ENCODE peak calls at places on chromosomes 1 and 21, in ten cellular contexts. C is stomach; E is activated CD8-positive, alpha-beta T cell treated with anti-CD3 and anti-CD28 coated beads for 36 hours; T is mucosa of descending colon; D is Peyer's patch; P is progenitor cell of endocrine pancreas; B is GM06990; Y is CD4-positive, alpha-beta T cell; X is retinal pigment epithelial cell; H is astrocyte. K is an unnamed sample.

GRCh38 chr21:15332572-15332971 is 267.8 kb upstream of the NRIP1 start:
- DNase-seq in D (no peak), Y (no peak), T (no peak), E (no peak), X (no peak), B (no peak), P (no peak), H (no peak), C (no peak), K (no peak)

GRCh38 chr1:33378524-33378923 is 52.4 kb downstream of the PHC2 start:
- DNase-seq in B (no peak), T (no peak), D (no peak), P (no peak), E (no peak), C (no peak), X (no peak), H (no peak), Y (no peak), K (no peak)

GRCh38 chr1:114286179-114286578 is 132.5 kb upstream of the SYT6 start:
- DNase-seq in C (no peak), T (no peak), B (no peak), P (no peak), X (no peak), D (no peak), E (no peak), H (peak), Y (no peak), K (no peak)

GRCh38 chr1:153728305-153729066 is 636 bp downstream of the INTS3 start:
- DNase-seq in C (no peak), T (peak), P (peak), D (no peak), H (peak), Y (peak), B (no peak), E (peak), X (no peak), K (peak)

GRCh38 chr1:94801919-94802546 is 18.1 kb upstream of the SLC44A3 start:
- DNase-seq in D (no peak), T (peak), P (no peak), C (no peak), E (no peak), Y (no peak), H (peak), X (peak), B (no peak), K (peak)

GRCh38 chr1:198359024-198359653 is 181.3 kb downstream of the ATP6V1G3 start:
- DNase-seq in E (no peak), D (no peak), C (no peak), B (no peak), Y (no peak), X (no peak), P (no peak), H (no peak), T (no peak), K (no peak)

GRCh38 chr1:185926562-185926961 is 192.4 kb downstream of the HMCN1 start:
- DNase-seq in H (no peak), X (peak), Y (no peak), T (no peak), E (no peak), D (no peak), C (no peak), B (no peak), P (no peak), K (no peak)

GRCh38 chr1:62810420-62811274 is 26.7 kb downstream of the ATG4C start:
- DNase-seq in T (no peak), D (no peak), P (no peak), H (no peak), C (no peak), E (no peak), Y (no peak), B (peak), X (no peak), K (no peak)

GRCh38 chr1:198686069-198686728 is 47.4 kb downstream of the PTPRC start:
- DNase-seq in Y (no peak), C (no peak), D (no peak), T (no peak), X (no peak), E (no peak), B (no peak), P (no peak), H (peak), K (peak)

GRCh38 chr1:35452086-35452485 is 105.1 kb downstream of the KIAA0319L start:
- DNase-seq in X (peak), B (no peak), H (no peak), T (no peak), P (no peak), C (peak), D (no peak), E (no peak), Y (no peak), K (peak)

GRCh38 chr1:16155537-16156410 is at the start of gene EPHA2:
- DNase-seq in Y (no peak), C (peak), B (no peak), X (no peak), D (peak), E (no peak), T (peak), P (peak), H (peak), K (peak)

GRCh38 chr1:212586429-212587303 is 21.9 kb upstream of the ATF3 start:
- DNase-seq in T (no peak), B (peak), E (no peak), Y (no peak), X (no peak), C (no peak), P (no peak), H (no peak), D (no peak), K (no peak)

GRCh38 chr1:107390076-107390420 is 249.2 kb downstream of the NTNG1 start:
- DNase-seq in E (no peak), C (no peak), H (no peak), D (no peak), Y (no peak), T (no peak), B (no peak), P (no peak), X (no peak), K (no peak)

GRCh38 chr1:75723989-75724471 is 479 bp upstream of the ACADM start:
- DNase-seq in D (peak), E (peak), H (peak), P (peak), C (peak), T (peak), B (no peak), X (no peak), Y (peak), K (peak)

GRCh38 chr1:185733818-185734709 is at the start of gene HMCN1:
- DNase-seq in Y (no peak), T (peak), D (no peak), E (peak), C (peak), H (peak), B (peak), X (no peak), P (peak), K (peak)

GRCh38 chr1:200644021-200644420 is 23.5 kb upstream of the KIF14 start:
- DNase-seq in X (no peak), P (no peak), T (no peak), C (no peak), B (no peak), H (no peak), D (no peak), E (no peak), Y (no peak), K (no peak)

GRCh38 chr1:6785721-6786505 is 659 bp downstream of the CAMTA1 start:
- DNase-seq in E (peak), Y (no peak), X (no peak), T (peak), C (peak), D (peak), B (peak), H (no peak), P (peak), K (no peak)

GRCh38 chr1:3021233-3021671 is at the start of gene ACTRT2:
- DNase-seq in C (no peak), P (no peak), T (no peak), H (no peak), D (no peak), Y (no peak), B (no peak), X (no peak), E (no peak), K (no peak)

GRCh38 chr21:39474545-39474944 is 22.8 kb downstream of the SH3BGR start:
- DNase-seq in B (no peak), P (no peak), E (no peak), X (no peak), H (no peak), C (no peak), D (no peak), T (no peak), Y (no peak), K (no peak)

GRCh38 chr1:204478166-204478899 is 16.3 kb downstream of the PIK3C2B start:
- DNase-seq in H (no peak), P (no peak), E (no peak), T (no peak), X (no peak), B (no peak), D (no peak), Y (no peak), C (no peak), K (no peak)

GRCh38 chr1:8970870-8971337 is 25.2 kb downstream of the CA6 start:
- DNase-seq in D (peak), Y (peak), T (no peak), X (no peak), C (no peak), B (peak), E (peak), H (no peak), P (no peak), K (no peak)

DNA sequence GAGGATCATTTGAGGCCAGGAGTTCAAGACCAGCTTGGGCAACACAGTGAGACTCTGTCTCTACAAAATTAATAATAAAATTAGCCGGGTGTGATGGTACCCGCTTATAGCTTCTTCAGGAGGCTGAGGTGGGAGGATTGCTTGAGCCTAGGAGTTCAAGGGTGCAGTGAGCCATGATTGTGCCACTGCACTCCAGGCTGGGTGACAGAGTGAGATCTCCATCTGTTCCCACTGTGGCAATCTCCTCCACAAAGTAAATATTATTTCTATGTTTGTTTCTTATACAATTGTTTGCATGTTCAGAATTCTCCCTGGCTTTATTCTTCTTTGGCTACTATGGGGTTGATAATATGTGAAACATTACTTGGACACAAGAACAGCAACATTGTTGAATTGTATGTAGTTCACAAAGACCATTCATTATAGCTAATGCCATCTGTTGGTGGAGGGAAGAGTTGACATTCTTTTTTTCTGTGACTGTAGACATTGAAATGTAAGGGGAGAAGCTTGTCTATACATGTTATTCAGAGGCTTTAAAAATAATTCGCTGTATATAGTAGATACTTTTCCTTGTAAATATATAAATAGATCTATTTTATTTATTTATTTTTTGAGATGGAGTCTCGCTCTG is 47.8 kb upstream of the SRSF10 start:
- DNase-seq in X (no peak), Y (no peak), C (no peak), P (no peak), D (no peak), T (no peak), B (no peak), H (peak), E (no peak), K (peak)
- TF ChIP-seq CTCF in X (peak), Y (peak), C (peak), P (peak), D (no peak), T (peak), B (peak), H (peak), E (peak), K (peak)

DNA sequence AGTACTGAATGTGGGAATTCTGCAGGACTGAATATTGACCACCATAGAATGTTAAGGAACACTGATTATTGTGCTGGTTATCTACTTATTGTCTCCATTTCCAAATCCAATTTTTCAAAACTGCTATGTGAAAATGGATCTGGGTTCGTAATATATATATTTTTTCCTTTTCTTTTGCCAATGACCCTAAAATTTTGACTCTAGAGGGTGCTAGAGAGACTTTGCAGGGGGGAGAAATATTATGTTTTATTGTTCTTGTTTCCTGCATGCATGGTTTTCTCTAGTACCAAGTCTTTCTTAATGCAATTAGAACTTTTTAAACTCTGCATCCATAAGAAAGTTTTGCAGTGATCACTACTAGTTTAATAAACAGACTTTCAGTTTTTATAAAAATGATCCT is 1256.9 kb downstream of the BRINP3 start:
- DNase-seq in C (no peak), H (no peak), D (no peak), X (no peak), B (no peak), E (no peak), P (no peak), T (no peak), Y (no peak), K (no peak)
- TF ChIP-seq CTCF in C (no peak), H (peak), D (no peak), X (peak), B (peak), E (no peak), P (peak), T (no peak), Y (no peak), K (peak)

DNA sequence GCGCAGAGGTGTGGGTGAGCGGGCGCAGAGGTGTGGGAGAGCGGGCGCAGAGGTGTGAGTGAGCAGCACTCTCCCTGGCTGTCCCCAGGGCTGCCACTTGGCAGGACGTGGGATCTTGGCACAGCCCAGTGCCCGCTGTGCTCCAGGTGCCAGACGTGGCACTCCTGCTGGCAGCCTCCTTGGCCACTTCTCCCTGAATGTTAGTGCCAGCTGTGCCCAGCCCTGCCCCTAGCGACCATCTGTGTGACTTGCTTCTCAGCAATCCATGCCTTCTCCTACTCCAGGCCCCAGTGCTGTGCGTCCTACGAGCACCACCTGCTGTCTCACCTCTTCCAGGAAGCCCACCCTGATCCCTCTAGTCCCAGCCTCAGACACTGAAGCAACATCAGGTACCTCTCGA is 30.5 kb downstream of the KRTAP10-1 start:
- DNase-seq in X (no peak), T (no peak), C (peak), H (no peak), D (no peak), B (no peak), E (no peak), Y (no peak), P (no peak), K (no peak)
- TF ChIP-seq CTCF in X (peak), T (peak), C (peak), H (no peak), D (no peak), B (peak), E (no peak), Y (no peak), P (no peak), K (no peak)

GRCh38 chr1:30601316-30602085 is 121.9 kb downstream of the MATN1 start:
- DNase-seq in P (no peak), E (no peak), T (no peak), Y (no peak), D (no peak), X (no peak), B (no peak), H (no peak), C (no peak), K (no peak)
- TF ChIP-seq CTCF in P (no peak), E (no peak), T (no peak), Y (no peak), D (no peak), X (no peak), B (no peak), H (no peak), C (no peak), K (no peak)

GRCh38 chr1:232627171-232627570 is 2.8 kb downstream of the SIPA1L2 start:
- DNase-seq in E (no peak), C (no peak), T (no peak), D (no peak), H (no peak), X (no peak), Y (no peak), P (no peak), B (no peak), K (no peak)

GRCh38 chr1:232627645-232628334 is 2.1 kb downstream of the SIPA1L2 start:
- DNase-seq in Y (no peak), D (no peak), C (no peak), P (no peak), B (peak), E (no peak), T (no peak), H (peak), X (peak), K (no peak)

GRCh38 chr1:232630047-232630893 is at the start of gene SIPA1L2:
- DNase-seq in T (peak), C (peak), Y (peak), P (peak), D (peak), H (peak), B (peak), X (peak), E (peak), K (peak)

GRCh38 chr1:232629250-232630046 is 485 bp downstream of the SIPA1L2 start:
- DNase-seq in P (peak), D (no peak), E (peak), X (no peak), Y (no peak), C (no peak), T (peak), B (peak), H (peak), K (no peak)

DNA sequence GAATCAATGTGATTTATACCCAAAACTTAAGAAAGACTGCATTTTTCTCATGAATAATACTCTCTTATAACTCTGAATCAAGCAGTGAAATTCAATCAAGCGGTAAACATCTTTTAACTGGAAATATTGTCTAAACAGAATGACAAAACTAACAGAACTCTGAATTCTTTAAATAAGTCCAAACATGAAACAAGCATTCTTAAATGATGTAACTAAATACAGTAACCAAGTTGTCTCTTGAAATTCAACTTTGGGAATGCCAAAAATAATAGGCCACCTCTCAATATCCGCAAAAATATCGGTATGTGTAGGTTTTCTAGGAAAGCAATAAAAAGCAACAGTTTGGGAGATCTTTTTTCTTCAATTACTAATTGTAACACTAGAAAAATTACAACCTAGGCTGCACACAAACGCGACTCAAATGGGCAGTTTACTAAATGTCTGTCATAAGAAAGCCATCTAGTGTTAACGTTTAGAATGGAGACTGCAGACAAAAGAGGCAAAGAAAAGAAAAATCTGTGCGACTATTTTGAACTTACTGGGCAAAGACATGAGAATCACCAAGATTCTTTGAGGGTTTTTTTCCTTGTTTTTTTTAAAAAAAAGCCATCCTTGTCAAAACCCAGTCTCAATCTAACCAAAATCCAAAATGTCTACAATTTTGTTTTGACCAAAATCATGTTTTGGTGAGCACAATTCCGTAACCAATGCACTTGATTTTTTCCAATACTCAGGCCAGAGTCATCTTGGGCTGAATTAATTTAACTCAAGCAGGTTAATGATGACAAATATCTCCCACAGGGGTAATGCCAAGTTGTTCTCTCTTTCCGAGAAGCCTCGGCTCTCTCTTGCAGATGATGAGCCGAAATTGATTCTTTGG is 1.4 kb downstream of the SIPA1L2 start:
- DNase-seq in B (no peak), T (no peak), Y (no peak), H (peak), E (no peak), D (no peak), X (peak), C (no peak), P (no peak), K (no peak)
- TF ChIP-seq CTCF in B (no peak), T (no peak), Y (peak), H (peak), E (peak), D (no peak), X (peak), C (no peak), P (no peak), K (no peak)

DNA sequence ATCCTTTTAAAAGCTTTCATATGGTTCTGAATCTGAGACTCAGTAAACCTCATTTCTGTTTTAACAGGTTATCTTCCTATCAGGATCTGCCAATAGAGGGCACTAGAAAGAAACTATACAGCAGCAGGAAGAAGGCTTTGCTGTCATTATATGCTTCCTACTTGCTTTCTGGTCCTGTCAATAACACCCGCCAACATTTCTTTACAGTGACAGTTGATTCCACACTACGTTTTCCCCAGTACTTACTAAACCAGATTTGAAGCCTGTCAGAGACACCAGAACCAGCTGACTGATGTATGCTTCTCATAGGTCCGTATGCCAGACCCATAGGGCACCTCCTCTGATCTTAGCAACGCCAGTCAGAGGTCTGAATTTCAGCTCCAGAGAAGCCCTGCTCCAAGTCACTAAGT is 341.0 kb upstream of the NEGR1 start:
- DNase-seq in X (peak), T (no peak), E (no peak), H (peak), D (no peak), C (no peak), B (no peak), Y (no peak), P (no peak), K (peak)
- TF ChIP-seq CTCF in X (peak), T (no peak), E (no peak), H (peak), D (no peak), C (peak), B (peak), Y (no peak), P (peak), K (peak)

DNA sequence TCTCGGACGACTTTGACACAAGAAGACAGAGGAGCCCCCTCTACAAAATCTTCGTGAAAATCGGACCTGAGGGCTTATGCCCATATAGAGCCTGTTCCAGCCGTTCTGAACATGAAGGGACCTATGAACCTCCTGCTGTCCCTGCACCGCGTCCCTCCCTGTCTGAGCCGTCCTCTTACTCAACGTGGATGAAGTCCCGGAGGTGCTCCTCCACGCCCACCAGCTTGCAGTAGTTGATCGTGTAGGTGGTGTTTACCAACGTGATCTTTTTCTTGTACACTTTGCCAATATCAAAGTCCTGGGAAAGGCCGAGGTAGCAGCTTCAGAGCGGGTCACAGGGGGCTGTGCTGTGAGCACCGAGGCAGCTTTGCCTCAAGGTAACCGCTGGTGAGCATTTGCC is 40.0 kb downstream of the CFAP74 start:
- DNase-seq in Y (no peak), T (no peak), E (no peak), H (no peak), D (no peak), C (no peak), B (no peak), P (no peak), X (no peak), K (no peak)
- TF ChIP-seq CTCF in Y (no peak), T (no peak), E (no peak), H (no peak), D (no peak), C (no peak), B (no peak), P (no peak), X (no peak), K (no peak)

K was measured in HFFc6.